ENCODE peak calls at places on chromosomes 5 and 9, in seven cellular contexts. U is Panc1, S is GM12878, G is K562, X is upper lobe of left lung, V is GM23338, N is HCT116. H is an unnamed sample.

GRCh38 chr9:86535406-86535915 is 181.3 kb upstream of the TUT7 start:
- ATAC-seq in X (no peak), N (no peak), G (no peak), V (no peak), U (no peak), S (no peak), H (no peak)

GRCh38 chr9:8186553-8186952 is 387.0 kb upstream of the DMAC1 start:
- ATAC-seq in S (peak; percentile 72), U (no peak), V (no peak), X (no peak), G (no peak), N (no peak), H (no peak)

GRCh38 chr9:87875839-87876545 is 6.7 kb upstream of the SPATA31E1 start:
- ATAC-seq in G (no peak), S (no peak), U (no peak), X (no peak), N (no peak), V (peak; percentile 43), H (no peak)

GRCh38 chr9:20373263-20373662 is 249.0 kb downstream of the MLLT3 start:
- ATAC-seq in G (no peak), S (peak; percentile 21), X (no peak), V (no peak), U (no peak), N (no peak), H (no peak)

GRCh38 chr5:180098991-180099732 is 27.6 kb upstream of the RNF130 start:
- ATAC-seq in X (peak; percentile 17), U (peak; percentile 42), G (peak; percentile 23), S (no peak), N (no peak), V (no peak), H (no peak)

GRCh38 chr5:69492391-69493234 is at the start of gene OCLN:
- ATAC-seq in S (peak; percentile 80), X (peak; percentile 93), G (peak; percentile 56), U (peak; percentile 93), N (peak; percentile 90), V (peak; percentile 84), H (peak; percentile 25)

GRCh38 chr9:304519-305185 is 90.0 kb downstream of the DOCK8 start:
- ATAC-seq in V (peak; percentile 47), S (no peak), G (no peak), X (peak; percentile 71), N (no peak), U (no peak), H (no peak)

GRCh38 chr9:5449521-5450359 is 602 bp upstream of the CD274 start:
- ATAC-seq in X (no peak), G (no peak), N (peak; percentile 2), S (no peak), U (no peak), V (no peak), H (no peak)

GRCh38 chr5:53099546-53099945 is 10.0 kb downstream of the MOCS2 start:
- ATAC-seq in G (no peak), V (no peak), U (no peak), X (no peak), S (no peak), N (no peak), H (no peak)

GRCh38 chr5:146188358-146188757 is 5.9 kb upstream of the LARS1 start:
- ATAC-seq in X (no peak), U (no peak), G (no peak), S (no peak), N (no peak), V (no peak), H (no peak)

GRCh38 chr5:122313001-122313402 is 965 bp downstream of the SNCAIP start:
- ATAC-seq in X (no peak), V (peak; percentile 6), S (no peak), N (no peak), U (no peak), G (no peak), H (peak; percentile 34)

GRCh38 chr9:124384210-124384609 is 31.0 kb downstream of the PSMB7 start:
- ATAC-seq in S (no peak), U (no peak), V (no peak), N (no peak), G (no peak), X (no peak), H (no peak)

GRCh38 chr9:27407966-27408365 is 111.0 kb upstream of the EQTN start:
- ATAC-seq in G (no peak), V (no peak), S (no peak), U (no peak), X (no peak), N (no peak), H (no peak)

GRCh38 chr9:20441704-20442423 is 180.4 kb downstream of the MLLT3 start:
- ATAC-seq in N (no peak), U (no peak), V (no peak), X (no peak), G (no peak), S (peak; percentile 41), H (no peak)

GRCh38 chr9:124013263-124014211 is 2.0 kb downstream of the LHX2 start:
- ATAC-seq in X (no peak), S (no peak), U (no peak), N (no peak), G (peak; percentile 42), V (peak; percentile 0), H (no peak)

GRCh38 chr5:76763136-76763535 is 47.2 kb downstream of the F2R start:
- ATAC-seq in X (no peak), G (peak; percentile 41), N (no peak), U (no peak), S (peak; percentile 88), V (no peak), H (no peak)

GRCh38 chr5:3789519-3790193 is 194.0 kb downstream of the IRX1 start:
- ATAC-seq in U (no peak), N (no peak), X (no peak), G (no peak), S (no peak), V (peak; percentile 22), H (no peak)

GRCh38 chr9:110979636-110980035 is 58.6 kb downstream of the LPAR1 start:
- ATAC-seq in N (no peak), U (no peak), G (no peak), X (no peak), V (no peak), S (no peak), H (no peak)

GRCh38 chr9:86202338-86202882 is 57.0 kb downstream of the C9orf153 start:
- ATAC-seq in U (peak; percentile 89), N (peak; percentile 98), S (peak; percentile 94), V (peak; percentile 95), X (no peak), G (peak; percentile 86), H (peak; percentile 46)

GRCh38 chr9:6905850-6906375 is 148.1 kb downstream of the KDM4C start:
- ATAC-seq in V (no peak), S (no peak), G (no peak), U (no peak), X (no peak), N (no peak), H (no peak)

DNA sequence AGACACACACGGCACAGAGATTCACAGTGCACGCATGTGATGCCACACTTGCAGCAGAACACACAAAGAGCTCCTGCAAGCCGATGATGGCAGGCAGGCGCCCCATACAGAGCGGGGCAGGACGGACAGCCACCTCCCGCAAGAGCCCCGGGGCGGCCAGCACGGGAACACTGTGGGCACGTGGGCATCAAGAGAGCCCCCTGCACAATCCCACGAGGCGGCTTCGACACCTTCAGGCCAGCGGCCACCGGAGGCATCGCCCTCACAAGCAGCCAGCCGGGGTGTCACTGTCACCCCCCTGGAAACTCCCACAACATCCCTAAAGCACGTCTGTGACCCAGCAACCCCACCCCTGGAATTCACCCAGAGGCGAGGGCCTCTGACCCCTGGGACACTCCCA is 17.9 kb downstream of the TERT start:
- ATAC-seq in S (no peak), G (no peak), X (no peak), N (no peak), V (no peak), U (peak; percentile 22), H (no peak)
- H3K27ac ChIP-seq in S (no peak overlapping the region), G (no peak overlapping the region), X (no peak overlapping the region), N (no peak overlapping the region), V (no peak overlapping the region), U (no peak overlapping the region), H (no peak overlapping the region)

GRCh38 chr9:112034216-112034611 is 137.6 kb downstream of the UGCG start:
- ATAC-seq in N (no peak), S (no peak), X (no peak), G (no peak), U (no peak), V (no peak), H (no peak)

GRCh38 chr9:112038017-112038408 is 137.1 kb downstream of the SUSD1 start:
- ATAC-seq in X (no peak), N (no peak), U (no peak), V (no peak), G (no peak), S (peak; percentile 29), H (no peak)

GRCh38 chr9:112041199-112041535 is 133.9 kb downstream of the SUSD1 start:
- ATAC-seq in N (no peak), G (no peak), S (no peak), V (no peak), U (peak; percentile 1), X (no peak), H (peak; percentile 18)

GRCh38 chr9:112035166-112035816 is 138.7 kb downstream of the UGCG start:
- ATAC-seq in X (no peak), U (no peak), V (no peak), N (no peak), G (peak; percentile 57), S (no peak), H (no peak)

GRCh38 chr9:112037281-112038016 is 137.6 kb downstream of the SUSD1 start:
- ATAC-seq in G (no peak), V (no peak), X (no peak), S (peak; percentile 71), U (no peak), N (no peak), H (no peak)
- TF ChIP-seq POLR2AphosphoS5 in G (no peak), V (no peak), X (no peak), S (peak; percentile 84), U (no peak), N (no peak), H (no peak)

GRCh38 chr5:117588611-117589010 is 1014.0 kb upstream of the SEMA6A start:
- ATAC-seq in N (no peak), G (no peak), S (no peak), V (no peak), U (no peak), X (no peak), H (no peak)

GRCh38 chr5:117594165-117594564 is 1019.5 kb upstream of the SEMA6A start:
- ATAC-seq in S (no peak), N (no peak), U (no peak), V (no peak), X (peak; percentile 67), G (no peak), H (peak; percentile 95)

GRCh38 chr5:117587111-117587510 is 1012.5 kb upstream of the SEMA6A start:
- ATAC-seq in X (no peak), G (no peak), S (no peak), U (no peak), N (no peak), V (no peak), H (no peak)

GRCh38 chr5:117590944-117591343 is 1016.3 kb upstream of the SEMA6A start:
- ATAC-seq in N (peak; percentile 82), S (peak; percentile 74), V (peak; percentile 69), X (no peak), U (no peak), G (no peak), H (no peak)
- TF ChIP-seq CTCF in N (peak; percentile 59), S (peak; percentile 39), V (peak; percentile 76), X (peak; percentile 8), U (peak; percentile 15), G (no peak), H (peak; percentile 33)

DNA sequence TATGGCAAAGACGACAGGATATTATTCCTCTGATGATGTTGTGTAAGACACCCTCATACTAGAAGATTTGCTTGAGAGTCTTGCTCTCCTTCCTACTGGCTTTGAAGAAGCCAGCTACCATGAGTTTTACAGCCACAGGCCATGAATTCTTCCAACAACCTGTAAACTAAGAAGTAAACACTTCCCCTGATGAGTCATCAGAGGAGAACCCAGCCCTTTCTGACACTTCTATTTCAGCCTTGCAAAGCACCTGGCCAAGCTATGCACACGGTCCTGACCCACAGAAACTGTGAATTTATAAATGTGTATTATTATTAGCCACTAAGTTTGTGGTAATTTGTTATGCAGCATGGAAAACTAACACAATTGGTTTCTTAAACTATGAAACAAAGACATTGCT is 288.8 kb upstream of the ADAMTSL1 start:
- ATAC-seq in V (no peak), N (no peak), S (no peak), G (no peak), U (no peak), X (no peak), H (no peak)
- H3K27ac ChIP-seq in V (no peak overlapping the region), N (no peak overlapping the region), S (no peak overlapping the region), G (no peak overlapping the region), U (no peak overlapping the region), X (no peak overlapping the region), H (peak overlapping the region; percentile 39)

H was measured in gastroesophageal sphincter.